ENCODE peak calls at places on chromosomes 16 and 17, in eight cellular contexts. L is cardiac muscle cell; E is fibroblast of pulmonary artery; W is ovary; Z is CD8-positive, alpha-beta memory T cell; Q is GM23248; J is H7; Y is NT2/D1. A is an unnamed sample.

GRCh38 chr17:8746501-8747236 is 2.0 kb upstream of the CCDC42 start:
- DNase-seq in Z (no peak), L (no peak), Y (no peak), Q (no peak), J (peak), W (no peak), E (no peak), A (peak)

GRCh38 chr17:37089998-37090397 is 141.2 kb downstream of the AATF start:
- DNase-seq in Z (peak), W (no peak), J (no peak), E (peak), Y (no peak), Q (no peak), L (peak), A (no peak)

GRCh38 chr16:89200850-89201466 is 621 bp upstream of the SLC22A31 start:
- DNase-seq in E (no peak), Z (no peak), Y (no peak), L (no peak), Q (no peak), W (no peak), J (peak), A (no peak)

GRCh38 chr16:88744839-88745521 is 38.7 kb downstream of the CTU2 start:
- DNase-seq in Q (no peak), J (peak), W (no peak), E (no peak), Y (no peak), L (no peak), Z (no peak), A (no peak)

GRCh38 chr16:67529639-67530012 is 997 bp downstream of the RIPOR1 start:
- DNase-seq in Y (no peak), W (no peak), Q (peak), E (peak), J (peak), Z (no peak), L (peak), A (peak)

GRCh38 chr17:62807812-62808575 is at the start of gene MARCHF10:
- DNase-seq in W (no peak), J (peak), Z (no peak), E (no peak), Q (no peak), L (no peak), Y (no peak), A (peak)

GRCh38 chr17:527247-527646 is 174.6 kb upstream of the RPH3AL start:
- DNase-seq in Z (no peak), Q (no peak), J (no peak), W (no peak), E (no peak), L (no peak), Y (no peak), A (no peak)

GRCh38 chr17:61005358-61005757 is 327.7 kb downstream of the BCAS3 start:
- DNase-seq in Y (no peak), J (no peak), Z (no peak), L (peak), W (no peak), E (peak), Q (no peak), A (no peak)

DNA sequence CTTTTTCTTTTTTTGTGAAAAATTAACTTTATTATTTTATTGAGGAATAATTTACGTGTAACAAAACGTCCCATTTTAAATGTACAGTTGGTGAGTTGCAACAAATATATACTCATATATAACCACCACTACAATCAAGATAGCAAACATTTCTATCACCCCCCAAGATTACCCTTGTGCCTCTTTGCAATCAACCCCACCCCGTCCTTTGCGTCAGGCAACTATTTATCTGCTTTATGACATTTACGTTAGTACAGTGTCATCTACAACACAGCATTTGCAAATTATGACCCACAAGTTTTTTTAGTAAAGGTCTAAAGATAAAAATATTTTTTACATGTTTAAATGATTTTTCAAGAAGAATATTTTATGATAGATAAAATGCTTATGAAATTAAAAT is 485.6 kb upstream of the SOX9 start:
- DNase-seq in J (no peak), W (no peak), Z (no peak), L (no peak), E (no peak), Q (no peak), Y (no peak), A (no peak)
- H3K4me3 ChIP-seq in J (no peak), W (no peak), Z (no peak), L (no peak), E (no peak), Q (no peak), Y (no peak), A (no peak)

DNA sequence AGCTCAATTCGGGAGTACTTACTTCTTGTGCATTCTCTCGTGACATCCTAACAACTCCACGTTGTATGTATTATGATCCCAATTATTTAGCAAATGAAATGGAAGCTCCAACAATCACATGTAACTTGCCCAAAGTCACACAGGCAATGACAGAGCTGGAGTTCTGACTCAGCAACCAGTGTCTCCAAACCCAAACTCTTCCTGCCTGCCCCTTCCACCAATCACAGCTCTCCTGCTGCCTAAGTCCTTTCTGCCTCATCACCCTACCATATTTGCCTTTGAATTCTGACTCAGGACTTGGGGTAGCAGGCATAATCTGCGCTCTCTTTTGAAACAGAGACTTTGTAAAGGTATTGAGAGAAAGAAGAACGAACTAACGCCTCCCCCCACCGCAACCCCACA is 245.2 kb upstream of the MAF start:
- DNase-seq in Y (no peak), E (no peak), Z (no peak), J (no peak), Q (no peak), W (no peak), L (no peak), A (no peak)
- H3K4me3 ChIP-seq in Y (no peak), E (no peak), Z (no peak), J (no peak), Q (no peak), W (no peak), L (no peak), A (no peak)

GRCh38 chr16:15888072-15888976 is at the start of gene CEP20:
- DNase-seq in L (peak), Q (peak), W (peak), J (peak), Y (peak), Z (peak), E (peak), A (peak)

GRCh38 chr16:15886078-15886477 is 2.3 kb downstream of the CEP20 start:
- DNase-seq in W (no peak), Y (no peak), Q (no peak), E (no peak), L (no peak), Z (no peak), J (no peak), A (no peak)

GRCh38 chr16:15891508-15891907 is 3.1 kb upstream of the CEP20 start:
- DNase-seq in Q (no peak), L (no peak), W (no peak), E (no peak), Z (no peak), Y (no peak), J (no peak), A (no peak)

GRCh38 chr16:15885560-15886001 is 2.8 kb downstream of the CEP20 start:
- DNase-seq in L (no peak), W (no peak), J (no peak), Z (no peak), Y (no peak), Q (peak), E (peak), A (no peak)

DNA sequence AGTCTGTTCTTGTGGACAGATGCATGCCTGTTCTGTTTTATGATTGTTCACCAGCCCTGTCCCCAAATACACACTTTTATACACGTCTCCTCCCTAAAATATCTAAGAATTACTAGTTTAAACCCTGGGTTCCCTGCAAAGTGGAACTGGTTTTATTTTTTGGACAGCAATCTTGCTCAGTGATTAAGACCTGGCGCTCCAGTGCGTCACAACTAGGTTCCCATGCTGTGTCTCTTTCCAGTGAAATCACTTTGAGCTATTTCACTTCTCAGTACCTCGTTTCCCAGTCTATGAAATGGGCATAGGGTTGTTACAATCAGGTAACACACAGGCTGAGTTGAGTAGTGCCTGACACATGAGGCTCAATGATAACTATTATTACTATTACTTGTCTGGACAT is 1.1 kb downstream of the CEP20 start:
- DNase-seq in E (no peak), Z (no peak), Q (peak), L (no peak), W (no peak), J (no peak), Y (no peak), A (no peak)
- H3K4me3 ChIP-seq in E (peak), Z (peak), Q (peak), L (peak), W (no peak), J (peak), Y (peak), A (peak)

GRCh38 chr16:69440236-69440635 is 15.8 kb downstream of the CYB5B start:
- DNase-seq in W (no peak), Y (no peak), Q (no peak), J (no peak), L (no peak), E (no peak), Z (no peak), A (no peak)

GRCh38 chr16:69443809-69444611 is 19.6 kb downstream of the CYB5B start:
- DNase-seq in W (peak), E (peak), Y (no peak), J (no peak), L (peak), Q (peak), Z (no peak), A (no peak)

GRCh38 chr16:69448470-69449193 is 24.2 kb downstream of the CYB5B start:
- DNase-seq in L (peak), Q (peak), Y (no peak), W (no peak), Z (no peak), J (no peak), E (peak), A (no peak)

GRCh38 chr16:69444873-69445517 is 20.6 kb downstream of the CYB5B start:
- DNase-seq in Z (no peak), Y (no peak), L (peak), J (no peak), W (no peak), Q (peak), E (peak), A (no peak)
- H3K4me3 ChIP-seq in Z (peak), Y (no peak), L (no peak), J (no peak), W (peak), Q (peak), E (peak), A (no peak)

GRCh38 chr17:77770331-77771105 is 188.0 kb upstream of the TNRC6C start:
- DNase-seq in J (no peak), W (no peak), L (peak), Z (no peak), Y (no peak), E (peak), Q (peak), A (no peak)
- H3K4me3 ChIP-seq in J (no peak), W (no peak), L (no peak), Z (no peak), Y (no peak), E (no peak), Q (no peak), A (no peak)

DNA sequence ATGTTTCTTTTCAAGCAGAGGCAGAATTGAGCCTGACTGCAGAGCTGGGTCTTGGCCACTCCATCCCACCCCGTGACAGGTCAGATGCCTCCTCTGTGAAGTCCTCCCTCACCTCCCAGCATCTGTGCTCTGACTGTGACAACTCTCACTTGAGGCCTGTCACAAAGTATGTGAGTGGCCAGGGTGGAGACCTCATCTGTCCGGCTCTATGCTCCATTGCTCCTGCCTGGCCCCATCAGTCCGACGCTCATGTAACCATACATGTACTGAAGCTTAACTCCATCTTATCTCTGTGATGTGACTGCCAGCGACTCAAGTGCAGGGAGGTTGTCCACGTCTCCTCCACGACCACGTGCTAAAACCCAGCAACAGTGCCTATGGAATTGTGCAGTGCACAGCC is 3.5 kb downstream of the PPL start:
- DNase-seq in W (no peak), E (no peak), L (no peak), Z (no peak), Y (no peak), Q (no peak), J (no peak), A (no peak)
- H3K4me3 ChIP-seq in W (no peak), E (no peak), L (no peak), Z (no peak), Y (no peak), Q (no peak), J (no peak), A (no peak)